ENCODE peak calls at places on chromosome 9, in ten cellular contexts. F is lower leg skin, Q is NB4, H is tibial artery, C is endothelial cell of umbilical vein, D is pancreas, A is astrocyte of the cerebellum, O is fibroblast of lung, J is LNCaP clone FGC, Z is HFFc6. L is an unnamed sample.

GRCh38 chr9:125586173-125586512 is 120.9 kb downstream of the MAPKAP1 start:
- DNase-seq in H (no peak), O (no peak), D (no peak), F (no peak), J (no peak), Q (no peak), A (no peak), Z (no peak), C (no peak), L (no peak)

GRCh38 chr9:89941875-89942274 is 337.1 kb downstream of the GADD45G start:
- DNase-seq in H (no peak), Q (peak; percentile 7), F (peak; percentile 42), C (no peak), Z (no peak), O (peak; percentile 91), J (peak; percentile 58), D (no peak), A (peak; percentile 66), L (no peak)

GRCh38 chr9:126752881-126753670 is 51.8 kb upstream of the ZBTB43 start:
- DNase-seq in C (no peak), A (no peak), Z (no peak), H (no peak), J (peak; percentile 59), Q (no peak), D (no peak), O (no peak), F (peak; percentile 83), L (peak; percentile 73)

GRCh38 chr9:108565651-108566378 is 290.0 kb downstream of the ACTL7B start:
- DNase-seq in D (peak; percentile 65), F (no peak), A (peak; percentile 89), J (peak; percentile 83), Z (peak; percentile 74), C (peak; percentile 75), Q (peak; percentile 76), H (peak; percentile 68), O (peak; percentile 94), L (no peak)

GRCh38 chr9:129284607-129285291 is 106.7 kb upstream of the IER5L start:
- DNase-seq in A (no peak), Z (no peak), O (no peak), Q (no peak), F (peak; percentile 76), H (peak; percentile 58), D (peak; percentile 49), J (no peak), C (no peak), L (peak; percentile 81)

GRCh38 chr9:1837453-1838084 is 177.6 kb upstream of the SMARCA2 start:
- DNase-seq in F (no peak), D (peak; percentile 18), J (peak; percentile 33), C (no peak), O (peak; percentile 18), Q (peak; percentile 78), Z (peak; percentile 9), A (no peak), H (no peak), L (no peak)

GRCh38 chr9:132993511-132993939 is 15.0 kb downstream of the GFI1B start:
- DNase-seq in H (no peak), A (no peak), C (no peak), Q (peak; percentile 86), D (no peak), J (no peak), O (no peak), Z (no peak), F (no peak), L (no peak)

GRCh38 chr9:118595719-118596305 is 773.4 kb downstream of the BRINP1 start:
- DNase-seq in F (no peak), Q (peak; percentile 40), A (peak; percentile 43), J (no peak), D (peak; percentile 21), C (peak; percentile 48), O (peak; percentile 1), Z (peak; percentile 59), H (no peak), L (no peak)

GRCh38 chr9:114169029-114169939 is 13.9 kb downstream of the COL27A1 start:
- DNase-seq in J (no peak), Z (peak; percentile 48), D (no peak), A (peak; percentile 66), Q (no peak), C (no peak), H (no peak), O (peak; percentile 84), F (no peak), L (no peak)

GRCh38 chr9:106722051-106722753 is 140.8 kb upstream of the ZNF462 start:
- DNase-seq in A (no peak), Z (no peak), D (no peak), C (no peak), F (no peak), H (no peak), J (no peak), Q (no peak), O (no peak), L (no peak)

GRCh38 chr9:6566409-6567139 is 79.0 kb downstream of the GLDC start:
- DNase-seq in A (peak; percentile 81), D (no peak), J (no peak), H (no peak), C (peak; percentile 98), F (no peak), O (peak; percentile 95), Q (peak; percentile 87), Z (peak; percentile 98), L (no peak)
- TF ChIP-seq CTCF in A (no peak), D (no peak), J (no peak), H (no peak), C (peak; percentile 12), F (no peak), O (no peak), Q (no peak), Z (no peak), L (no peak)

GRCh38 chr9:93244101-93244500 is 60.2 kb downstream of the WNK2 start:
- DNase-seq in A (no peak), H (no peak), C (no peak), Z (no peak), F (no peak), D (no peak), J (no peak), O (no peak), Q (no peak), L (no peak)

GRCh38 chr9:93246111-93246510 is 62.2 kb downstream of the WNK2 start:
- DNase-seq in O (no peak), Z (no peak), D (no peak), J (no peak), Q (no peak), A (no peak), C (no peak), H (no peak), F (no peak), L (no peak)

GRCh38 chr9:93246526-93246925 is 62.6 kb downstream of the WNK2 start:
- DNase-seq in H (no peak), A (no peak), Q (no peak), D (no peak), C (no peak), J (no peak), F (no peak), O (no peak), Z (no peak), L (no peak)

GRCh38 chr9:93244510-93245436 is 60.8 kb downstream of the WNK2 start:
- DNase-seq in Q (no peak), J (no peak), D (no peak), C (no peak), H (no peak), F (no peak), Z (no peak), O (no peak), A (no peak), L (no peak)

DNA sequence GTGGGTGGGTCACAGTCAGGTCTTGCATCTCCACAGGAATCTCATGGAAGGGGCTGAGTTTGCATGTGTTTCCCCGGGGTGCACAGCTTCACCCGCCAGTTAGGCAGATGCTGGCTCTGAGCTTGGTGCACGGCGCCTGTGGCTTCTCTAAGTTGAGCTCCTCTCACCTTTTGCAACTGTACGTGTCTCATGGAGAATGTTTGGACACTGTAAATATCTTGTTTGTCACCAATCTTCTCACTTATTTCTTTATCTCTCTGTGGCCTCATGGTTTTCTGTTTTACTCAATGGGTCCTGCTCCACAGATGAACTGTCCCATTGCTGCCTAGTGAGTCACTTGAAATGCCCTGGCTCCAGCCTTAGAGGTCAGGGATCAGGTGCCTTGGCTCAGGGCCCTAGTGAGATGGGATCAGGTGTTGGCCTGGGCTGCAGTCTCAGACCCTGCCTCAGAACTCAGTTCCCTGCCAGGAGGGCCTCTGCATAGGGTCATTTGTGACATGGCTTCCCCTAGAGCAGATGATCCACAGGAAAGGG is 61.6 kb downstream of the WNK2 start:
- DNase-seq in C (no peak), O (no peak), H (no peak), F (no peak), D (no peak), J (no peak), Z (no peak), Q (no peak), A (no peak), L (no peak)
- TF ChIP-seq CTCF in C (no peak), O (no peak), H (no peak), F (no peak), D (no peak), J (no peak), Z (no peak), Q (no peak), A (no peak), L (no peak)

DNA sequence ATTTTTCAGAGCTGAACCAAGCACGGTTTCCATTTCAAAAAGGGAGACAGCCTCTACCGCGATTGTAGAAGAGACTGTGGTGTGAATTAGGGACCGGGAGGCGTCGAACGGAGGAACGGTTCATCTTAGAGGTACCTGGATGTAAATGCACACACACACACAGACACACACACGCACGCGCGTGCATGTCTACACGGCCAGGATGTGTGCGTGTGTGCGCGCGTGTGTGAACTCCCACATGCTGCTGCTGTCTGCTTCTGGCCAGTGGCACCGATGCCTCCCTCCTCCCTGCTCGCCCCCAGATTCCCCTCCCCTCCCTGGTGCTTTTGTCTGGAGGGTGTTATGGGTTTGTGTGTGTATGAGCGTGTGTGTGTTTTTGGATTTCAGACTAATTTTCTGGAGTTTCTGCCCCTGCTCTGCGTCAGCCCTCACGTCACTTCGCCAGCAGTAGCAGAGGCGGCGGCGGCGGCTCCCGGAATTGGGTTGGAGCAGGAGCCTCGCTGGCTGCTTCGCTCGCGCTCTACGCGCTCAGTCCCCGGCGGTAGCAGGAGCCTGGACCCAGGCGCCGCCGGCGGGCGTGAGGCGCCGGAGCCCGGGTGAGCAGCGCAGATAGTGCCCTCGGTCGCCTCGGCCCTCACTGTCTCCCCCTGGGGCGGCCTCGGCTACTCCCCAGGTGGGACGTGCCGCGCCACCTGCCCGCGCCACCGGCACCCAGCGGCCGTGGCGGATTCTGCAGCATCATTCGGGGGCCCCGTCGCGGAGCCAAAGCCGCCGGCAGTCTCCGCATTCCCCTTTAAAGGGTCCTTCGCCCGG is at the start of gene NTRK2:
- DNase-seq in Z (no peak), H (peak; percentile 73), J (no peak), F (peak; percentile 89), O (peak; percentile 16), D (peak; percentile 30), Q (no peak), C (peak; percentile 23), A (no peak), L (no peak)
- TF ChIP-seq CTCF in Z (no peak), H (peak; percentile 36), J (peak; percentile 44), F (no peak), O (no peak), D (no peak), Q (no peak), C (no peak), A (peak; percentile 22), L (peak; percentile 42)

DNA sequence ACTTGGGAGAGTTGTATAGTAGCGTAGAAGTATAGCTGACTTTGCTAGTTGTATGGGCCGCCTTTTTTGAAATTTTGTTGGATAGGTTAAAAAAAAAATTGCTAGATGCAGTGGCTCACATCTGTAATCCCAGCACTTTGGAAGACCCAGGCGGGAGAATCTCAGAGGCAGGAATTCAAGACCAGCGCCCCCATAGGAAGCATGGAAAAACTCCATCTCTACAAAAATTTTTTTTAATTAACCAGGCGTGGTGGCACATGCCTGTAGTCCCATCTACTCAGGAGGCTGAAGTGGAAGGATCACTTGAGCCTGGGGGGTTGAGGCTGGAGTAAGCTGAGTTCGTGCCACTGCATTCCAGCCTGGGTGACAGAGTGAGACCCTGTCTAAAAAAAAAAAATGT is 59.2 kb downstream of the SMC5 start:
- DNase-seq in Q (no peak), F (no peak), D (no peak), C (no peak), O (no peak), Z (no peak), H (no peak), J (no peak), A (no peak), L (no peak)
- TF ChIP-seq CTCF in Q (no peak), F (no peak), D (no peak), C (no peak), O (no peak), Z (no peak), H (no peak), J (no peak), A (no peak), L (no peak)